ENCODE peak calls at places on chromosomes 2 and 18, in nine cellular contexts. J, X, Z, K, Y, H, N, W and Q are unnamed samples.
A peak's percentile ranks its signal among the peaks of the same experiment; 100 is the strongest.

GRCh38 chr2:54522624-54523281 is 66.6 kb downstream of the SPTBN1 start:
- DNase-seq in Z (peak; percentile 64), J (peak; percentile 88), H (peak; percentile 50), Y (peak; percentile 63), N (peak; percentile 84), W (peak; percentile 86), X (peak; percentile 6), K (peak; percentile 61), Q (no peak)

GRCh38 chr2:86218124-86218523 is 18.9 kb downstream of the MRPL35 start:
- DNase-seq in K (no peak), X (no peak), H (no peak), Y (no peak), J (no peak), Z (no peak), N (no peak), W (no peak), Q (no peak)

GRCh38 chr2:59413751-59414570 is 1139.5 kb downstream of the BCL11A start:
- DNase-seq in K (no peak), N (peak; percentile 67), H (no peak), Z (no peak), X (no peak), J (no peak), Y (no peak), W (peak; percentile 67), Q (no peak)

GRCh38 chr2:23585218-23585945 is 200.4 kb downstream of the KLHL29 start:
- DNase-seq in W (no peak), H (no peak), Y (no peak), K (no peak), J (no peak), Z (no peak), X (no peak), N (peak; percentile 79), Q (no peak)

GRCh38 chr18:56711706-56712445 is 60.7 kb downstream of the WDR7 start:
- DNase-seq in H (no peak), Y (no peak), J (no peak), X (no peak), W (no peak), N (no peak), K (no peak), Z (no peak), Q (no peak)

GRCh38 chr2:128313076-128313836 is 5.4 kb downstream of the HS6ST1 start:
- DNase-seq in N (peak; percentile 33), J (peak; percentile 47), Z (peak; percentile 34), K (peak; percentile 12), Y (no peak), X (no peak), H (no peak), W (no peak), Q (no peak)

GRCh38 chr2:117618607-117619006 is 195.9 kb upstream of the DDX18 start:
- DNase-seq in N (no peak), Y (no peak), J (no peak), K (no peak), H (no peak), X (no peak), W (no peak), Z (no peak), Q (no peak)

GRCh38 chr18:3323900-3324299 is 62.0 kb downstream of the MYL12B start:
- DNase-seq in Y (peak; percentile 32), W (no peak), H (no peak), J (peak; percentile 41), X (no peak), Z (no peak), N (no peak), K (no peak), Q (no peak)

GRCh38 chr2:118197011-118197695 is 108.9 kb downstream of the INSIG2 start:
- DNase-seq in Y (no peak), J (peak; percentile 24), K (no peak), Z (no peak), W (peak; percentile 17), H (no peak), N (no peak), X (no peak), Q (no peak)

GRCh38 chr2:215441560-215442391 is 5.9 kb upstream of the FN1 start:
- DNase-seq in K (no peak), N (no peak), Y (no peak), Z (no peak), J (no peak), H (no peak), W (no peak), X (no peak), Q (no peak)

GRCh38 chr2:170713280-170714155 is 1.6 kb upstream of the SP5 start:
- DNase-seq in H (no peak), W (no peak), X (peak; percentile 8), K (no peak), Y (peak; percentile 40), Z (no peak), N (no peak), J (no peak), Q (no peak)

GRCh38 chr2:233794128-233794658 is 16.1 kb downstream of the MROH2A start:
- DNase-seq in X (no peak), Z (no peak), J (no peak), H (no peak), N (no peak), W (no peak), K (no peak), Y (no peak), Q (no peak)

GRCh38 chr2:45886229-45886663 is 234.8 kb downstream of the PRKCE start:
- DNase-seq in J (no peak), X (no peak), W (no peak), H (no peak), N (no peak), K (no peak), Y (no peak), Z (no peak), Q (no peak)